ENCODE peak calls at places on chromosomes 3 and 15, in ten cellular contexts. O is heart left ventricle, A is adrenal gland, U is breast epithelium, B is body of pancreas, S is suprapubic skin, Z is IMR-90, M is stomach, E is transverse colon, J is esophagus muscularis mucosa. L is an unnamed sample.
A peak's percentile ranks its signal among the peaks of the same experiment; 100 is the strongest.

GRCh38 chr15:92273286-92273685 is 120.4 kb upstream of the ST8SIA2 start:
- DNase-seq in O (no peak), A (no peak), U (no peak), B (no peak), S (no peak), Z (no peak), M (no peak), E (no peak), J (peak; percentile 84), L (no peak)

GRCh38 chr3:141020139-141020940 is 30.8 kb upstream of the SPSB4 start:
- DNase-seq in O (no peak), A (no peak), U (no peak), B (no peak), S (no peak), Z (no peak), M (no peak), E (no peak), J (no peak), L (no peak)

GRCh38 chr3:172582712-172583111 is 59.5 kb upstream of the TNFSF10 start:
- DNase-seq in O (no peak), A (no peak), U (no peak), B (no peak), S (no peak), Z (peak; percentile 83), M (no peak), E (no peak), J (no peak), L (no peak)

GRCh38 chr3:4474683-4475490 is 7.8 kb upstream of the SUMF1 start:
- DNase-seq in O (peak; percentile 64), A (peak; percentile 82), U (no peak), B (peak; percentile 72), S (no peak), Z (peak; percentile 69), M (no peak), E (no peak), J (no peak), L (no peak)

GRCh38 chr15:37045859-37046318 is 54.5 kb downstream of the MEIS2 start:
- DNase-seq in O (no peak), A (no peak), U (no peak), B (no peak), S (no peak), Z (no peak), M (no peak), E (no peak), J (no peak), L (no peak)

GRCh38 chr15:49370782-49371181 is 52.3 kb upstream of the FGF7 start:
- DNase-seq in O (no peak), A (no peak), U (no peak), B (no peak), S (no peak), Z (peak; percentile 39), M (no peak), E (no peak), J (no peak), L (no peak)

GRCh38 chr3:23734481-23734880 is 71.3 kb upstream of the UBE2E1 start:
- DNase-seq in O (no peak), A (no peak), U (no peak), B (no peak), S (no peak), Z (no peak), M (no peak), E (no peak), J (no peak), L (no peak)

GRCh38 chr3:139310474-139310933 is 33.3 kb upstream of the MRPS22 start:
- DNase-seq in O (no peak), A (peak; percentile 53), U (no peak), B (no peak), S (no peak), Z (peak; percentile 92), M (no peak), E (no peak), J (no peak), L (peak; percentile 32)

GRCh38 chr3:188407158-188407880 is 253.4 kb downstream of the LPP start:
- DNase-seq in O (no peak), A (no peak), U (no peak), B (no peak), S (no peak), Z (peak; percentile 55), M (no peak), E (no peak), J (no peak), L (no peak)

GRCh38 chr15:75952512-75952911 is 48.8 kb downstream of the FBXO22 start:
- DNase-seq in O (no peak), A (no peak), U (no peak), B (no peak), S (no peak), Z (no peak), M (no peak), E (no peak), J (no peak), L (no peak)

GRCh38 chr15:67826717-67827560 is 1.6 kb downstream of the SKOR1 start:
- DNase-seq in O (no peak), A (peak; percentile 22), U (no peak), B (no peak), S (no peak), Z (no peak), M (no peak), E (no peak), J (no peak), L (no peak)

GRCh38 chr3:77373619-77374018 is 333.7 kb downstream of the ROBO2 start:
- DNase-seq in O (no peak), A (no peak), U (no peak), B (no peak), S (no peak), Z (no peak), M (no peak), E (no peak), J (no peak), L (no peak)

GRCh38 chr3:118850687-118851086 is 184.0 kb downstream of the IGSF11 start:
- DNase-seq in O (no peak), A (no peak), U (no peak), B (no peak), S (no peak), Z (no peak), M (no peak), E (no peak), J (peak; percentile 26), L (no peak)

DNA sequence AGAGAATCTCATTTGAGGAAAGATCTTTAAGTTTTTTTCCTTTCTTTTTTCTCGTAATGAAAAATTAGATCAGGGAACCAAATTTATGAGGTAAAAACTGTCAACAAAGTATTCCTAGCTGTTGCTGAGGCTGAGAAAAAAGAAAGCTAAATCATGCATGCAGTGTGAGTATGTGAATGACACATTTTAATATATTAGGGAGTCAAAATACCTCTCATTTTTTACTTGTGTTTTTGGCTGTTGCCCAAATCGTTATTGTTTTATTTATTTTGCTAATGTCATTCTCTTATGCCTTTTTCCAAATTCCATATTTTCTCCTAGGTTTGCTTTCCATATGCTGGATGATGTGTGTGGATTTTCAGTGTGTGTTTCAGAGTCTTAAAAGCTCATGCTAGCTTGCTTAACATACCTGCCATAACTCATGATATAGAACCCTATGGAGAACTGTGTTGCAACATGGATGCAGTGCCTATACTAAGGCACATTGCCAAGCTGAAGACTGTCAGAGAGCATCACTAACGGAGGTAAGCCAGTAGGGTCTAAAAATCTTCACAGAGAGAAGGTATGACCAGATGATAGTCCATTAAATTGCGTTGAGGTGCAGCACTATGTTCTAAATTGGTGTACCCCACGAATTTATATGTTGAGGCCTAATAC is 629.5 kb upstream of the KCNMB2 start:
- DNase-seq in O (no peak), A (no peak), U (no peak), B (no peak), S (no peak), Z (no peak), M (no peak), E (no peak), J (no peak), L (no peak)
- H3K27ac ChIP-seq in O (peak overlapping the region; percentile 59), A (peak overlapping the region; percentile 72), U (peak overlapping the region; percentile 66), B (peak overlapping the region; percentile 75), S (no peak overlapping the region), Z (peak overlapping the region; percentile 77), M (peak overlapping the region; percentile 64), E (peak overlapping the region; percentile 67), J (peak overlapping the region; percentile 82), L (peak overlapping the region; percentile 69)

GRCh38 chr3:186788482-186789370 is 5.3 kb downstream of the EIF4A2 start:
- DNase-seq in O (no peak), A (no peak), U (no peak), B (no peak), S (no peak), Z (no peak), M (no peak), E (no peak), J (no peak), L (no peak)

GRCh38 chr3:186787642-186788481 is 4.5 kb downstream of the EIF4A2 start:
- DNase-seq in O (no peak), A (no peak), U (no peak), B (no peak), S (no peak), Z (no peak), M (no peak), E (no peak), J (no peak), L (no peak)

GRCh38 chr3:186786810-186787375 is 3.5 kb downstream of the EIF4A2 start:
- DNase-seq in O (no peak), A (no peak), U (no peak), B (no peak), S (no peak), Z (no peak), M (no peak), E (no peak), J (no peak), L (no peak)

GRCh38 chr3:186789554-186790260 is 6.3 kb downstream of the EIF4A2 start:
- DNase-seq in O (no peak), A (no peak), U (no peak), B (no peak), S (no peak), Z (peak; percentile 22), M (no peak), E (no peak), J (no peak), L (no peak)

GRCh38 chr3:186790261-186790981 is 7.0 kb downstream of the EIF4A2 start:
- DNase-seq in O (no peak), A (no peak), U (no peak), B (no peak), S (no peak), Z (peak; percentile 61), M (no peak), E (no peak), J (no peak), L (no peak)
- TF ChIP-seq POLR2A in O (no peak), A (no peak), U (no peak), B (no peak), S (no peak), Z (peak; percentile 83), M (no peak), E (peak; percentile 31), J (no peak), L (no peak)

DNA sequence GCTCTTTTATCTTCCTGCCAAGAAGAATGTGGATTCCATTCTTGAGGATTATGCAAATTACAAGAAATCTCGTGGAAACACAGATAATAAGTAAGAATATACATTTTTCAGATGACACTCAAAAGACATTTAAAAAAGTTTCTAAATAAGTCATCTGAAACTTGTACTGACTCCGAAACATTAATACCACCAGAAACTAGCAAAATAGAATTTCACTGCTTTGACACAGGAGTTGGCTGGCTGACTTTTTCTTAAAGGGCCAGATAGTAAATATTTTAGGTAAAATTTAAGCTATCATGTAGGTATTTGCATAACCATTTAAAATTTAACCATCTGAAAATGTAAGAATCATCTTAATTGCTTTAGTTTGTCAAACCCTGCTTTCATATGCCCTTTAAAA is 20.8 kb downstream of the MORF4L1 start:
- DNase-seq in O (no peak), A (no peak), U (no peak), B (no peak), S (no peak), Z (no peak), M (no peak), E (no peak), J (no peak), L (no peak)
- H3K36me3 ChIP-seq in O (peaks cover 46% of the 10 kb centered on the region), A (peaks cover 98% of the 10 kb centered on the region), U (peaks cover 16% of the 10 kb centered on the region), B (peaks cover 13% of the 10 kb centered on the region), S (peaks cover 100% of the 10 kb centered on the region), Z (peaks cover 65% of the 10 kb centered on the region), M (peaks cover 60% of the 10 kb centered on the region), E (peaks cover 96% of the 10 kb centered on the region), J (peaks cover 100% of the 10 kb centered on the region), L (no peaks in the 10 kb centered on the region)

GRCh38 chr3:123692041-123692440 is 107.2 kb upstream of the HACD2 start:
- DNase-seq in O (no peak), A (no peak), U (no peak), B (no peak), S (no peak), Z (peak; percentile 24), M (no peak), E (no peak), J (no peak), L (no peak)
- H3K27ac ChIP-seq in O (peak overlapping the region; percentile 58), A (peak overlapping the region; percentile 49), U (peak overlapping the region; percentile 54), B (peak overlapping the region; percentile 24), S (peak overlapping the region; percentile 34), Z (no peak overlapping the region), M (peak overlapping the region; percentile 81), E (peak overlapping the region; percentile 89), J (peak overlapping the region; percentile 97), L (peak overlapping the region; percentile 96)

L was measured in uterus.